ENCODE peak calls at places on chromosomes 12 and 14, in eight cellular contexts. J, I, M, S, H, P, W and F are unnamed samples.

GRCh38 chr12:65936529-65936911 is 112.2 kb downstream of the HMGA2 start:
- DNase-seq in S (no peak), I (no peak), M (no peak), P (no peak), H (no peak), J (no peak), W (no peak), F (no peak)

GRCh38 chr14:101195309-101195724 is 291.8 kb upstream of the RTL1 start:
- DNase-seq in I (no peak), H (no peak), W (no peak), J (peak; percentile 44), M (no peak), S (peak; percentile 55), P (no peak), F (no peak)

GRCh38 chr12:92414383-92415065 is 268.9 kb upstream of the BTG1 start:
- DNase-seq in W (no peak), H (no peak), I (no peak), P (no peak), S (no peak), J (no peak), M (no peak), F (no peak)

GRCh38 chr12:88310069-88310468 is 168.0 kb downstream of the TMTC3 start:
- DNase-seq in H (no peak), I (no peak), M (no peak), S (no peak), J (no peak), W (no peak), P (peak; percentile 78), F (no peak)

GRCh38 chr12:54021432-54022013 is 6.7 kb upstream of the HOXC6 start:
- DNase-seq in I (no peak), M (no peak), W (no peak), S (no peak), H (no peak), J (no peak), P (no peak), F (no peak)

GRCh38 chr12:2051700-2052625 is 824 bp upstream of the CACNA1C start:
- DNase-seq in S (no peak), H (no peak), I (no peak), P (no peak), J (no peak), M (no peak), W (no peak), F (no peak)

GRCh38 chr14:89351364-89351957 is 65.6 kb downstream of the FOXN3 start:
- DNase-seq in W (no peak), I (peak; percentile 31), M (no peak), J (no peak), P (peak; percentile 47), H (no peak), S (peak; percentile 77), F (no peak)

GRCh38 chr12:46332260-46332659 is 40.3 kb downstream of the SLC38A2 start:
- DNase-seq in S (no peak), M (no peak), H (no peak), P (peak; percentile 69), I (no peak), J (no peak), W (no peak), F (no peak)

GRCh38 chr12:113138826-113139225 is 3.3 kb upstream of the RASAL1 start:
- DNase-seq in H (no peak), S (no peak), J (no peak), W (no peak), P (no peak), M (no peak), I (no peak), F (no peak)

GRCh38 chr14:100522616-100523021 is 64.6 kb downstream of the BEGAIN start:
- DNase-seq in W (no peak), M (no peak), J (no peak), S (peak; percentile 51), P (no peak), I (no peak), H (no peak), F (no peak)

GRCh38 chr14:37027188-37027824 is 145.1 kb downstream of the SLC25A21 start:
- DNase-seq in W (no peak), J (no peak), M (peak; percentile 56), H (no peak), S (no peak), P (no peak), I (no peak), F (no peak)

GRCh38 chr14:20662968-20663731 is 21.2 kb upstream of the RNASE4 start:
- DNase-seq in J (peak; percentile 76), I (peak; percentile 36), W (peak; percentile 82), P (peak; percentile 31), M (no peak), S (peak; percentile 83), H (no peak), F (peak; percentile 67)

GRCh38 chr12:34600592-34601462 is 578.5 kb downstream of the ALG10 start:
- DNase-seq in P (no peak), J (no peak), W (no peak), H (no peak), S (peak; percentile 56), M (no peak), I (no peak), F (peak; percentile 1)

GRCh38 chr12:86174188-86174587 is 82.0 kb downstream of the MGAT4C start:
- DNase-seq in W (no peak), I (no peak), J (no peak), M (no peak), S (no peak), P (no peak), H (no peak), F (no peak)

GRCh38 chr12:12724421-12725085 is 7.4 kb downstream of the CDKN1B start:
- DNase-seq in H (no peak), P (peak; percentile 7), J (no peak), M (no peak), W (no peak), I (no peak), S (no peak), F (no peak)

GRCh38 chr14:59919582-59920377 is at the start of gene LRRC9:
- DNase-seq in I (peak; percentile 22), J (no peak), H (peak; percentile 66), M (no peak), W (peak; percentile 41), S (peak; percentile 69), P (peak; percentile 28), F (no peak)

GRCh38 chr12:126663304-126664094 is 1598.3 kb downstream of the AACS start:
- DNase-seq in W (no peak), H (no peak), J (no peak), M (no peak), P (no peak), S (no peak), I (no peak), F (no peak)
- TF ChIP-seq CTCF in W (no peak), H (no peak), J (no peak), M (peak; percentile 2), P (no peak), S (no peak), I (peak; percentile 22), F (no peak)

GRCh38 chr12:125549836-125550235 is 484.6 kb downstream of the AACS start:
- DNase-seq in M (no peak), S (no peak), I (no peak), P (no peak), H (no peak), W (no peak), J (no peak), F (no peak)
- TF ChIP-seq CTCF in M (peak; percentile 5), S (peak; percentile 32), I (no peak), P (peak; percentile 47), H (peak; percentile 68), W (no peak), J (no peak), F (no peak)

GRCh38 chr14:92510972-92511371 is 2.6 kb upstream of the RIN3 start:
- DNase-seq in W (no peak), H (no peak), S (no peak), P (no peak), J (no peak), I (no peak), M (no peak), F (no peak)
- TF ChIP-seq CTCF in W (no peak), H (no peak), S (no peak), P (no peak), J (no peak), I (no peak), M (no peak), F (no peak)

DNA sequence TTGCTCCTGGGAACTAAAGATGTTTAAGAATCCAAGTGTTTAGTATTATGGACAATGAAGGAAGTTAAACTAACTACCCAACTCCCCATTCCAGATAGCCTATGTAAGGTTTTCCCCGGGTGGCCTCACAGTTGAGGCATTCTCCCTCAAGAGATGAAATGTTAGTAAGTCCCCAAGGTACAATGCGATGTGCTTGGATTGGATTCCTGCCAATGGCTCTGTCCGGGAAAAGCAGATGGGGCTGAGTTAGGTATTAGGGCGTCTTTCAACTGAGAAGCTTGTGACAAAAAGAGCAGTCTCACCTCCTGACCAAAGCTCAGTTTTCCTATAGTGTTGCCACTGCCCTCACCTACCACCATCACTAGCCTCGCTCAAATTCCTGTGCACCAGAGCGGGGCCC is 64.8 kb upstream of the E2F7 start:
- DNase-seq in J (no peak), P (peak; percentile 46), M (no peak), I (no peak), W (no peak), H (no peak), S (no peak), F (no peak)
- TF ChIP-seq CTCF in J (no peak), P (no peak), M (no peak), I (no peak), W (no peak), H (no peak), S (no peak), F (no peak)

GRCh38 chr14:102590667-102591099 is 1.8 kb upstream of the RCOR1 start:
- DNase-seq in J (no peak), P (peak; percentile 35), S (no peak), W (no peak), H (no peak), I (peak; percentile 26), M (no peak), F (peak; percentile 23)
- TF ChIP-seq CTCF in J (peak; percentile 38), P (peak; percentile 64), S (peak; percentile 38), W (peak; percentile 28), H (peak; percentile 64), I (no peak), M (peak; percentile 54), F (no peak)